ENCODE peak calls at places on chromosomes 5 and 9, in seven cellular contexts. O is vagina, S is stomach, A is transverse colon, N is GM12865, C is progenitor cell of endocrine pancreas, Y is body of pancreas. M is an unnamed sample.

GRCh38 chr9:20015427-20015931 is 226.6 kb upstream of the SLC24A2 start:
- DNase-seq in O (no peak), S (no peak), A (no peak), N (peak), C (no peak), Y (no peak), M (no peak)

GRCh38 chr9:82457281-82457680 is 468.7 kb downstream of the SPATA31D1 start:
- DNase-seq in O (no peak), S (no peak), A (no peak), N (no peak), C (no peak), Y (no peak), M (no peak)

GRCh38 chr5:112738180-112738560 is 485 bp downstream of the APC start:
- DNase-seq in O (no peak), S (no peak), A (no peak), N (peak), C (no peak), Y (no peak), M (no peak)

GRCh38 chr9:114086607-114087006 is 8.5 kb upstream of the AMBP start:
- DNase-seq in O (no peak), S (no peak), A (no peak), N (no peak), C (no peak), Y (no peak), M (no peak)

GRCh38 chr9:3578786-3579185 is 53.0 kb upstream of the RFX3 start:
- DNase-seq in O (no peak), S (no peak), A (no peak), N (no peak), C (no peak), Y (no peak), M (peak)

GRCh38 chr5:172790496-172790889 is 19.5 kb upstream of the DUSP1 start:
- DNase-seq in O (no peak), S (no peak), A (no peak), N (no peak), C (no peak), Y (no peak), M (no peak)

GRCh38 chr9:6498982-6499381 is 86.0 kb downstream of the UHRF2 start:
- DNase-seq in O (no peak), S (no peak), A (no peak), N (no peak), C (no peak), Y (no peak), M (no peak)

GRCh38 chr9:6926436-6926835 is 168.7 kb downstream of the KDM4C start:
- DNase-seq in O (no peak), S (no peak), A (no peak), N (no peak), C (no peak), Y (no peak), M (no peak)

GRCh38 chr9:133534346-133535284 is at the start of gene ADAMTSL2:
- DNase-seq in O (no peak), S (peak), A (peak), N (peak), C (no peak), Y (peak), M (no peak)

DNA sequence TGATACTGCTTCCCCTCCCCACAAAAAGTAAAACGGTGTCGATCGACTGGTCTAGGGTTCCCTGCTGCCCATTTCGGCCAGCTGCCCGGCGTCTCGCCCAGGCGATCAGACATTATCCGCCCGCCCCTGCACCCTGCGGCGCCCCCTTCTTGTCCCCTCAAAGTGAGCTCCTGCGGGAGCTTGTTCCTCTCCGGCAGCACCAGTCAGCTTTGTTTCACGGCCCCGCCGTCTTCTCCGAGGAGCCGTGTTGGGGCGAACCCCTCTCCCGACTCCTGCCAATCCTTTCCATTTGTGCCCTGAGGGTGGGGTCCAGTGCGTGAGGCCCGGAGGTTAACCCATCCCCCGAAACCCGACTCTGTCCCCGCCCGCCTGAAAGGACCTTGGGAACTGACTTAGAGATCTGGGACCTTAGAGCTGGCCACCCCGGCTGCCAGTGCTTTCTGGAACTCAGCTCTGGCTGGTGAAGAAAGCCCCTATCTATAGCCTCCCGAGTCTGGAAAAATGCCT is 518 bp downstream of the UBE2B start:
- DNase-seq in O (peak), S (peak), A (peak), N (peak), C (peak), Y (peak), M (no peak)
- TF ChIP-seq CTCF in O (no peak), S (no peak), A (no peak), N (no peak), C (no peak), Y (no peak), M (no peak)

DNA sequence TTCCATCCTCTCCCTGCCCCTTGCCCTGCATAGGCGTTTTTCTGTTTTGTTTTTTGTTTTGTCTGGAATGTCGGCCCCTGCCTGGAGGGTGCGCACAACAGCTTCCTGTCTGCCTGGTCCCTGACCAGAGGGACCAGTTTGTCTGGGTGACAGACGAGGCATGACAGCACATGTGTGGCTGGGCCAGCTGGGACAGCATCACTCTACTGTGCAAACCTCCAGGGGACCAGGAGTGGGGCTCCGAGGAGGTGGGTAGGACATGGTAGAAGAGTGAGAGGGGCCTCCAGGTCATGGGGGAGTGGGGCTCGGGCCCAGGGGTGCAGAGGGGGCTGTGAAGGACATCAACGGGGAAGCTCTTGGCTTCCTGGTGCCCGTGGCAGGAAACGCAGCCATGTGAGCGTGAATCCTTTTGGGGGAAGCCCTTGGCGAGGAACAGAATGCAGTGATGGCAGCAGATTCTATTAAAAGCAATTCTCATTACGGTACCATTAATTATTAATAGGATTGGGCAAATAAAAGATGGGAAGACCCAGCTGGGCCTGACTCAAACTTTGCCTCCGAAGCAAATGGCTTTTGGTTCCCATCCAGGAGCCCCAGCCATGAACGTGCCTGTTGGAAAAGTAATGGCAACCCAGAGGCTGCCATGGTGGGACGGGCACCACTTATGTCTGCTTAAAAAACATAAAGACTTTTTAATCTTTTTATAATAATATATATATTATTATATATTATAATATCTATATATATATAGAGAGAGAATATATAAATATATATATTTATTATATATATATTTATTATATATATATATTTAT is 184.4 kb upstream of the IER5L start:
- DNase-seq in O (no peak), S (no peak), A (no peak), N (no peak), C (no peak), Y (peak), M (no peak)
- TF ChIP-seq CTCF in O (no peak), S (no peak), A (no peak), N (no peak), C (no peak), Y (no peak), M (no peak)

GRCh38 chr5:166961938-166962337 is 1329.5 kb upstream of the WWC1 start:
- DNase-seq in O (no peak), S (no peak), A (no peak), N (no peak), C (no peak), Y (no peak), M (no peak)

GRCh38 chr5:166962470-166962869 is 1329.0 kb upstream of the WWC1 start:
- DNase-seq in O (no peak), S (no peak), A (no peak), N (no peak), C (no peak), Y (no peak), M (no peak)

GRCh38 chr5:166957763-166958162 is 1333.7 kb upstream of the WWC1 start:
- DNase-seq in O (no peak), S (no peak), A (no peak), N (no peak), C (no peak), Y (no peak), M (no peak)

DNA sequence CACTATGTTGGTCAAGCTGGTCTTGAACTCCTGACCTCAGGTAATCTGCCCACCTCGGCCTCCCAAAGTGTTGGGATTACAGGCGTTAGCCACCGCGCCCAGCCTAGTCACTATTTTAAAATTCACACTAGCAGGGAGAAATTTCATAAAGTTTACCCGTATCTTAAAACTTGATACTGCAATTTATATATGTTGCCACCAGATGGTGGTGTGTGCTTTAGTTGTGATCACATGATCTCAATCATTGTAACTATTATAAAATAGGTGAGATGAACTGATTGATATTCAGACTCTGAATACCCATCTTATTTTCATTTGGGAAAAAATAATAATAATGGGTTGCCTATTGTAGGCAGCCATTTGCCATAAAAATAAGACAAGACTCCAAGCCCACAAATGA is 1330.4 kb upstream of the WWC1 start:
- DNase-seq in O (no peak), S (no peak), A (no peak), N (no peak), C (no peak), Y (no peak), M (no peak)
- TF ChIP-seq CTCF in O (no peak), S (no peak), A (peak), N (no peak), C (peak), Y (peak), M (peak)

GRCh38 chr9:124228516-124228915 is 29.2 kb upstream of the NEK6 start:
- DNase-seq in O (no peak), S (no peak), A (no peak), N (no peak), C (no peak), Y (no peak), M (no peak)
- TF ChIP-seq CTCF in O (no peak), S (no peak), A (no peak), N (no peak), C (no peak), Y (no peak), M (no peak)

GRCh38 chr5:141245250-141245717 is at the start of gene PCDHB15:
- DNase-seq in O (no peak), S (no peak), A (peak), N (no peak), C (no peak), Y (no peak), M (no peak)
- TF ChIP-seq CTCF in O (no peak), S (no peak), A (no peak), N (no peak), C (peak), Y (no peak), M (no peak)

GRCh38 chr9:116312221-116312620 is 158.6 kb downstream of the PAPPA start:
- DNase-seq in O (peak), S (no peak), A (no peak), N (no peak), C (no peak), Y (no peak), M (no peak)

GRCh38 chr9:116310212-116310611 is 156.6 kb downstream of the PAPPA start:
- DNase-seq in O (peak), S (no peak), A (no peak), N (no peak), C (no peak), Y (no peak), M (no peak)

GRCh38 chr9:116316231-116316630 is 162.6 kb downstream of the PAPPA start:
- DNase-seq in O (no peak), S (no peak), A (no peak), N (no peak), C (no peak), Y (no peak), M (no peak)

GRCh38 chr9:116317503-116317902 is 163.9 kb downstream of the PAPPA start:
- DNase-seq in O (no peak), S (no peak), A (no peak), N (no peak), C (no peak), Y (no peak), M (no peak)

DNA sequence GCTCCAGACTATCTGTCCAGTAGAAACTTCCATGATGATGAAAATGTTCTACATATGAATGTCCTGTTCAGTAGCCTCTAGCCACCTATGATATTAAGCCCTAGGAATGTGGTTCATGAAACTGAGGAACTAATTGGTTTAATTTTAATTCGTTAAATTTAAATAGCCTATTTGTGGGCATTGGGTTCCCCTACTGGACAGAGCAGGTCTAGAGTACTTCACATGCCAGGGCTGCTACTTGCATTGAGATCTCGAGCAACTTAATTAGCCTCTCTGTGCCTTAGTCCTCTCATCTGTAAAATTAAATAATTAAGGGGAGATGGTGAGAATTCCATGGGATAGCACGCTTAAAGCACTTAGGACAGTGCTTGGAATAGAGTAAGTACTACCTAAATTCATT is 160.0 kb downstream of the PAPPA start:
- DNase-seq in O (no peak), S (no peak), A (no peak), N (no peak), C (no peak), Y (no peak), M (no peak)
- TF ChIP-seq CTCF in O (no peak), S (no peak), A (no peak), N (no peak), C (no peak), Y (no peak), M (no peak)

GRCh38 chr9:17531642-17532254 is 47.1 kb upstream of the SH3GL2 start:
- DNase-seq in O (no peak), S (peak), A (peak), N (peak), C (no peak), Y (peak), M (no peak)

GRCh38 chr9:17532461-17532860 is 46.4 kb upstream of the SH3GL2 start:
- DNase-seq in O (no peak), S (no peak), A (no peak), N (no peak), C (no peak), Y (no peak), M (no peak)

GRCh38 chr9:17528859-17529258 is 50.0 kb upstream of the SH3GL2 start:
- DNase-seq in O (no peak), S (no peak), A (no peak), N (no peak), C (no peak), Y (no peak), M (no peak)
- TF ChIP-seq CTCF in O (no peak), S (peak), A (peak), N (no peak), C (peak), Y (peak), M (no peak)